ENCODE peak calls at places on chromosome 12, in five cellular contexts. H is mesendoderm, I is mesenchymal stem cell, D is H9, U is neuronal stem cell. P is an unnamed sample.

GRCh38 chr12:127459687-127460086 is 807.3 kb upstream of the TMEM132C start:
- DNase-seq in H (no peak), I (no peak), D (no peak), U (no peak), P (no peak)

GRCh38 chr12:104877107-104877705 is 80.9 kb downstream of the SLC41A2 start:
- DNase-seq in H (peak), I (peak), D (no peak), U (no peak), P (peak)

GRCh38 chr12:85633491-85633890 is 202.7 kb downstream of the RASSF9 start:
- DNase-seq in H (no peak), I (no peak), D (no peak), U (no peak), P (no peak)

GRCh38 chr12:114399664-114400211 is 6.2 kb downstream of the TBX5 start:
- DNase-seq in H (peak), I (no peak), D (peak), U (peak), P (peak)

GRCh38 chr12:26274441-26275312 is 79.3 kb downstream of the SSPN start:
- DNase-seq in H (peak), I (peak), D (peak), U (no peak), P (peak)

GRCh38 chr12:6234214-6234613 is 34.0 kb downstream of the CD9 start:
- DNase-seq in H (no peak), I (no peak), D (no peak), U (no peak), P (peak)

GRCh38 chr12:68479261-68479581 is 131.5 kb upstream of the RAP1B start:
- DNase-seq in H (no peak), I (peak), D (no peak), U (no peak), P (peak)

GRCh38 chr12:6197996-6198395 is 2.2 kb upstream of the CD9 start:
- DNase-seq in H (no peak), I (no peak), D (peak), U (no peak), P (no peak)

GRCh38 chr12:129001-129400 is 62.4 kb downstream of the IQSEC3 start:
- DNase-seq in H (no peak), I (no peak), D (no peak), U (no peak), P (no peak)

GRCh38 chr12:113136128-113136989 is 798 bp upstream of the RASAL1 start:
- DNase-seq in H (peak), I (no peak), D (no peak), U (no peak), P (no peak)

GRCh38 chr12:66755727-66756395 is 77.0 kb upstream of the GRIP1 start:
- DNase-seq in H (peak), I (no peak), D (no peak), U (no peak), P (no peak)

GRCh38 chr12:5758347-5758746 is 186.7 kb downstream of the ANO2 start:
- DNase-seq in H (peak), I (no peak), D (no peak), U (no peak), P (no peak)

GRCh38 chr12:124599074-124599999 is 31.9 kb upstream of the NCOR2 start:
- DNase-seq in H (no peak), I (peak), D (no peak), U (no peak), P (peak)

GRCh38 chr12:44835641-44836379 is 40.3 kb downstream of the NELL2 start:
- DNase-seq in H (no peak), I (no peak), D (no peak), U (no peak), P (no peak)

GRCh38 chr12:12881495-12881894 is 9.9 kb upstream of the GPRC5A start:
- DNase-seq in H (no peak), I (no peak), D (no peak), U (no peak), P (peak)

GRCh38 chr12:6016756-6017155 is 71.7 kb upstream of the ANO2 start:
- DNase-seq in H (no peak), I (no peak), D (no peak), U (no peak), P (no peak)

GRCh38 chr12:19491863-19492262 is 52.6 kb downstream of the AEBP2 start:
- DNase-seq in H (no peak), I (no peak), D (no peak), U (no peak), P (no peak)

GRCh38 chr12:69354561-69355187 is 4.9 kb upstream of the YEATS4 start:
- DNase-seq in H (peak), I (no peak), D (no peak), U (no peak), P (no peak)

GRCh38 chr12:55719371-55719770 is 822 bp upstream of the RDH5 start:
- DNase-seq in H (no peak), I (no peak), D (no peak), U (no peak), P (no peak)

GRCh38 chr12:3600039-3600720 is 109.2 kb downstream of the PRMT8 start:
- DNase-seq in H (peak), I (no peak), D (peak), U (no peak), P (no peak)

GRCh38 chr12:6326316-6326959 is 15.4 kb downstream of the TNFRSF1A start:
- DNase-seq in H (peak), I (peak), D (peak), U (no peak), P (peak)

GRCh38 chr12:88571543-88571942 is 8.7 kb downstream of the KITLG start:
- DNase-seq in H (no peak), I (no peak), D (no peak), U (no peak), P (no peak)

GRCh38 chr12:138898-139534 is 72.4 kb downstream of the IQSEC3 start:
- DNase-seq in H (peak), I (no peak), D (peak), U (no peak), P (peak)

DNA sequence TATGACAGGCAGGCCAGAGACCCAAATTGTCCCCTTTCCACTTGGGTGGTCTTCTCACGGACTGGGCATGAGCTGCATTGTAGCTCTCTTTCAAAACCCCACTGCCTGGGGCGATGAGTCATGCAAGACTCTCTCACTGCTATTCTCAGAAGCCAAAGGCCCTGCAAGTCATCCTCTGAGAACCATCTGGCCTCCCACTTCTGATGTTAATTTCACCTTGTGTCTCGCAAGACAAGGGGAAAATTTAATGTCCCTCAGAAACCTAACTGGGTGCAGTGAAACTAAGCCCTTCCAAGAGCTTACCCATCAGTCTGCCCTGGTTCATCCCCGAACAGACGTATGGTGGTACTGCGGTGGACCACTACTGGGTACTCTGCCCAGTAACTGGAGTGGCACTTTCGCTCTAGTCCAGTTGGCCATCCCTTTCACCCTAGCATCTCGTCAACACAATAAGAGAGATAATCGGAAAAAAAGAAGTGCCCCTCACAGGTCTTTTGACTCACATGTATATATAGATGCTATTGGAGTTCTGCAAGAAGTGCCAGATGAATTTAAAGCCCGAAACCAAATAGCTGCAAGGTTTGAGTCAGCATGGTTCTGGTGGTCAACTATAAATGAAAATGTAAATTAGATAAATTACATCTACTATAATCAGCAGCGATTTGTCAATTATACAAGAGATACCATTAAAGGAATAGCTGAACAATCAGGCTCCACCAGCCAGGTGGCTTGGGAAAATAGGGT is 31.3 kb upstream of the LALBA start:
- DNase-seq in H (peak), I (peak), D (peak), U (peak), P (peak)
- H3K18ac ChIP-seq in H (no peak), I (no peak), D (peak), U (no peak), P (no peak)

GRCh38 chr12:32446306-32447119 is 47.2 kb downstream of the FGD4 start:
- DNase-seq in H (no peak), I (no peak), D (no peak), U (no peak), P (no peak)
- H3K18ac ChIP-seq in H (peak), I (peak), D (no peak), U (peak), P (no peak)

DNA sequence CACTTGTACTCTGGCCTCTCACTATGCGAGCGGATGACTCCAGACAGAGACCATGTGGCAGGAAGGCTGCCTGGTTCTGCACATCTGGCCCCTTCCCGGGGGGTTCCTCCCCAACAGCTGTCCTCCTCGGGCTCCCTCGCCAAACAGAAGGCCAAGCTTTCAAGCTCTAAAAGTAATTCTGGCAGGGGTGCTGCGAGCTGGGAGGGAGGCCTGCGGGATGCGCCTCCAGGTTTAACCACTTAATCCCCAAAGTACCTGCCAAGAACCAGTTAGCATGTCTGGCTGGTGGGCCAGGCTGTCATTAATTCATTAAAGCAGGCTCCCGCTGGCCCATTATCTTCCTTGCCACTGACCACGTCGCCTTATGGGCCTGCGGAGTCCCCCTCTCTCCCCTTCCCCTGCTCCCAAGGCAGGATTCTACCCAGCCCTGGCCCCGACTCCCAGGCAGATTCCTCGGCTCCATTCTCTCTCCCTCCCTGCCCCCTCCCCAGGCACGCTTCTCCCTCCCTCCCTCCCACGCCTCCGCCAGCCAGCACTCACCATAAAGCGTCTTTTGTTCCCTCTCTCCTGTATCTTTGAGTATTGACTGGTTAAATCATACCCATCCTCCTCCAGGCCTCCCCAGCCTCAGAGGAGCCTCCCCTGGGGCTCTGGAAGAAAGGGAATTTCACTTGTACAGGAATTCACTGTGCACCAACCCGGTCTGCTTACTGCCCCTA is 4.9 kb downstream of the HRK start:
- DNase-seq in H (peak), I (no peak), D (peak), U (no peak), P (no peak)
- H3K18ac ChIP-seq in H (peak), I (no peak), D (no peak), U (peak), P (no peak)

DNA sequence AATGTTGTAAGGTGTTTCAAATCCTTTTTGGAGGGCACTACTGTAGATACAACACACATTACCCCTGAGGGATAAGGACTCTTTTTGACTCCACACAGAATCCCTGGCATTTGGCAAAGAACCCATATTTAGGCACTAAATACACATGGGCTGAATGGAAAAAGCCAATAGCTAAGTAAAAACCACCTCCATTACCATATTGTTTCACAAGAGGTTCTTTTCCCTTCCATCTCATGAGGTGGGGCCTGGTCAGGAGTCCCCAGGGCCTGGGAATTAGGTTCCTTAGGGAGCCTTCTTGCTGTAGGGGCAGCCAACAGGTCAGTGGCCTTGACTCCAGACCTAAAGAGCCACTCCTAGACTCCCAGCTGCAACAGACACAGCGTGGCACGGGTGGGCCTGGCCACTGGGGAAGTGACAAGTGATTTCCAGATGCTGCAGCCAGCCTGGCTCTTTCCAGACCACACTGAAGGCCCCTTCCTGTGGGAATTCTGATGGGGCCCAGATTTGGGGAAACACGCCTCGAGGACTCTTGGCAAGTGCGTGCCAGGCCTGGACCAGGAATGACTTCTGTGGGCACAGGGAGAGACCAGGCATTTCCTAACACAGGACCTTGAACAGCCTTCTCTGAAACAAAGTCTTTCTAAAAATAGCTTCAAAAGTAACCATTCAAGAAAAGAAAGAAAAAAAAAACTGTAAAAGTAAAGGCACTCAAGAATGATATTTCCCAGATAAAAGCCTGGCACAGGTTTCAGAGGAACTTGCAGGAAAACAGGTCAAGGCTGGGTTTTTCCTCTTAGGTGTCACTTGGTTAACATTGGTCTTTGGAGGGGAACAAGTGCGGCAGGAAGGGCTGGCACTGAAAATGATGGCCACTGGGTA is 18.1 kb downstream of the SSH1 start:
- DNase-seq in H (no peak), I (peak), D (no peak), U (no peak), P (peak)
- H3K18ac ChIP-seq in H (peak), I (peak), D (peak), U (no peak), P (peak)

GRCh38 chr12:54333420-54334034 is 8.6 kb downstream of the COPZ1 start:
- DNase-seq in H (no peak), I (no peak), D (no peak), U (no peak), P (no peak)

GRCh38 chr12:54330442-54330841 is 5.5 kb downstream of the COPZ1 start:
- DNase-seq in H (no peak), I (no peak), D (no peak), U (no peak), P (no peak)

GRCh38 chr12:54328595-54329337 is 3.8 kb downstream of the COPZ1 start:
- DNase-seq in H (no peak), I (no peak), D (no peak), U (no peak), P (no peak)

GRCh38 chr12:54329756-54330155 is 4.8 kb downstream of the COPZ1 start:
- DNase-seq in H (no peak), I (no peak), D (peak), U (no peak), P (no peak)

DNA sequence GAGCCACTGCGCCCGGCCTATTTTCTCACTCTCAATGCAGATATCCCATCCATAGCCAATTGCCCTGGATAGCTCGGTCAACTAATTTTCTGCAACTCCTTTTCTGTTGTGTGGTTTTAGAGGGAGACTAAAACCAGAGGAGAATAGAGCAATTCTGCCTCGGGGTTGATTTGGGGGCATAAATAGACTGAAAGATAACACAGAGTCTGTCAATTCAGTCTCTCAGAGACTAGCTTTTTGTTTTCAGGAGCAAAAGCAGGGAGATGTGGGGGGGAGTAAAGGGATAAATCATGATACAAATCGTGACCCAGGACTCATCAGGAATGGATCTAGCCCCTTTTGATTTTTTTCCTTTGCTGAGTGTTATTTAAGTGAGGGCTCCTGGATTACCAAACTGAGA is 6.5 kb downstream of the COPZ1 start:
- DNase-seq in H (no peak), I (no peak), D (no peak), U (no peak), P (no peak)
- H3K18ac ChIP-seq in H (no peak), I (no peak), D (no peak), U (no peak), P (no peak)

DNA sequence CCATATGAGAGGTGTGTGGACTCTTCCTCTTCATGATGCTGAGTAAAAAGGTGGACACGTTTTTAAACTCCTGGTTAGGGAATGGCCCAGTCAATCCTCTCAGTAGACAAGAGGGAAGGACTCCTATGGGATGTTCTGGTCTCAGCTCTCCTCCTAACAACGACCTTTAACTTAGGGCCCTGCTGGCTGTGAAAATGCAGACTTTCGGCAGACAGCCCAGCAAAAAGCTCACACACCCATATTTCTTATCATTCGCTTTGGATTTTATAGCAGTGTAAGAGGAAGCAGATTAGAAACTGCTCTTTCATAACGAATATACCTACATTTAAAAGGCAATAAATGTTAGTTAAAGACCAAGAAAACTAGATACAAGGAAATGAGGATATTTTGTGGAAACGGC is 18.0 kb upstream of the YARS2 start:
- DNase-seq in H (no peak), I (no peak), D (no peak), U (no peak), P (no peak)
- H3K18ac ChIP-seq in H (no peak), I (no peak), D (no peak), U (no peak), P (no peak)

DNA sequence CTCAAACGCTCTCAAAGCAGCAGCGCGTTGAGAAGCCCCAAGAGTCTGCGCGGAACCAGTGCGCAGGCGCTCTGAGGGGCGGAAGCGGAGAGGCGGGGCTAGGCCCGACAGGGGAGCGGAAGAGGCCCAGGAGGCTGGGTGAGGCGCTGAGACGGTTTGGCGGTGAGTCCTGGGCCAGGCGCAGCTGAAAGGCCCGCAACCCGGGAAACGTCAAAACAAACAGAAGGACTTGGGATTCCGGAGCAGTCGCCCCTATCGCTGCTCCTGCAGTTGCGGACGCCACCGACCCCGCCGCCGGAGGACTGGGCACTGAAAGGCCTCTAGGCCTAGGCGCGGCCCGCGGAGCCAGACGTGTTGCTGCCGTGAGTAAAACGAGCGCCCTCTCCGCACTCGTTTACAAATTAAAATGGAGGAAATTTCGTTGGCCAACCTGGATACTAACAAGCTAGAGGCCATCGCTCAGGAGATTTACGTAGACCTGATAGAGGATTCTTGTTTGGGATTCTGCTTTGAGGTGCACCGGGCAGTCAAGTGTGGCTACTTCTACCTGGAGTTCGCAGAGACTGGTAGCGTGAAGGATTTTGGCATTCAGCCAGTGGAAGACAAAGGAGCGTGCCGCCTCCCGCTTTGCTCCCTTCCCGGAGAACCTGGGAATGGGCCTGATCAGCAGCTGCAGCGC is at the start of gene ATXN7L3B:
- DNase-seq in H (peak), I (peak), D (peak), U (peak), P (peak)
- H3K18ac ChIP-seq in H (peak), I (peak), D (peak), U (peak), P (peak)

P was measured in IMR-90.